ENCODE peak calls at places on chromosome 20, in nine cellular contexts. X is esophagus muscularis mucosa, R is suprapubic skin, K is stomach, U is uterus, M is ovary, Q is body of pancreas, N is upper lobe of left lung, T is testis. D is an unnamed sample. For H3K9me3, the result is how much of the 10 kb centered on the place peaks cover.

GRCh38 chr20:972256-972655 is 29.9 kb downstream of the RSPO4 start:
- DNase-seq in X (no peak), R (no peak), K (no peak), U (no peak), M (no peak), Q (no peak), N (no peak), T (no peak), D (no peak)

GRCh38 chr20:45311589-45312211 is 3.6 kb upstream of the MATN4 start:
- DNase-seq in X (no peak), R (no peak), K (peak), U (peak), M (peak), Q (peak), N (peak), T (peak), D (no peak)

GRCh38 chr20:36575066-36575743 is 1.8 kb downstream of the TGIF2 start:
- DNase-seq in X (no peak), R (peak), K (peak), U (peak), M (peak), Q (peak), N (peak), T (peak), D (peak)

GRCh38 chr20:48527771-48528170 is 300.0 kb downstream of the PREX1 start:
- DNase-seq in X (no peak), R (no peak), K (no peak), U (no peak), M (no peak), Q (no peak), N (no peak), T (no peak), D (no peak)

GRCh38 chr20:1308067-1308701 is 20.8 kb downstream of the SDCBP2 start:
- DNase-seq in X (no peak), R (no peak), K (no peak), U (no peak), M (peak), Q (no peak), N (no peak), T (no peak), D (no peak)

GRCh38 chr20:15491564-15491963 is 1081.7 kb downstream of the KIF16B start:
- DNase-seq in X (no peak), R (no peak), K (peak), U (no peak), M (no peak), Q (no peak), N (no peak), T (peak), D (no peak)

GRCh38 chr20:17505664-17506517 is 25.3 kb downstream of the BFSP1 start:
- DNase-seq in X (no peak), R (no peak), K (no peak), U (no peak), M (peak), Q (no peak), N (no peak), T (no peak), D (peak)

GRCh38 chr20:51162015-51162414 is 139.1 kb upstream of the KCNG1 start:
- DNase-seq in X (peak), R (no peak), K (no peak), U (no peak), M (no peak), Q (no peak), N (no peak), T (no peak), D (no peak)

GRCh38 chr20:58407966-58408557 is 19.0 kb downstream of the VAPB start:
- DNase-seq in X (no peak), R (no peak), K (no peak), U (no peak), M (no peak), Q (peak), N (no peak), T (no peak), D (no peak)

GRCh38 chr20:50969416-50969815 is 10.8 kb downstream of the MOCS3 start:
- DNase-seq in X (no peak), R (peak), K (no peak), U (no peak), M (no peak), Q (no peak), N (no peak), T (no peak), D (no peak)

GRCh38 chr20:49713779-49714712 is at the start of gene B4GALT5:
- DNase-seq in X (no peak), R (peak), K (peak), U (peak), M (peak), Q (peak), N (peak), T (peak), D (peak)

GRCh38 chr20:15220778-15221565 is 883.6 kb upstream of the FLRT3 start:
- DNase-seq in X (no peak), R (no peak), K (no peak), U (no peak), M (no peak), Q (no peak), N (no peak), T (no peak), D (no peak)

GRCh38 chr20:1995531-1996310 is 1.9 kb upstream of the PDYN start:
- DNase-seq in X (no peak), R (no peak), K (no peak), U (no peak), M (no peak), Q (no peak), N (no peak), T (no peak), D (no peak)

GRCh38 chr20:62389601-62390087 is 2.7 kb downstream of the RPS21 start:
- DNase-seq in X (no peak), R (no peak), K (no peak), U (no peak), M (no peak), Q (no peak), N (no peak), T (no peak), D (no peak)
- TF ChIP-seq POLR2A in X (no peak), R (no peak), K (no peak), U (no peak), M (no peak), Q (no peak), N (no peak), T (no peak), D (no peak)

GRCh38 chr20:56158489-56158888 is 90.0 kb upstream of the MC3R start:
- DNase-seq in X (no peak), R (no peak), K (no peak), U (no peak), M (no peak), Q (no peak), N (no peak), T (peak), D (no peak)

GRCh38 chr20:56160956-56161355 is 87.6 kb upstream of the MC3R start:
- DNase-seq in X (no peak), R (no peak), K (no peak), U (no peak), M (no peak), Q (no peak), N (no peak), T (no peak), D (no peak)

GRCh38 chr20:56157530-56158203 is 90.9 kb upstream of the MC3R start:
- DNase-seq in X (no peak), R (no peak), K (no peak), U (no peak), M (no peak), Q (no peak), N (no peak), T (no peak), D (no peak)

GRCh38 chr20:56151834-56152233 is 96.7 kb upstream of the MC3R start:
- DNase-seq in X (no peak), R (no peak), K (no peak), U (no peak), M (no peak), Q (no peak), N (no peak), T (no peak), D (no peak)

GRCh38 chr20:56155625-56156024 is 92.9 kb upstream of the MC3R start:
- DNase-seq in X (no peak), R (no peak), K (no peak), U (no peak), M (no peak), Q (no peak), N (no peak), T (no peak), D (no peak)
- H3K9me3 ChIP-seq in X (under half), R (under half), K (under half), U (under half), M (under half), Q (under half), N (under half), T (under half), D (under half)

GRCh38 chr20:3123542-3123941 is 36.1 kb downstream of the FASTKD5 start:
- DNase-seq in X (no peak), R (peak), K (no peak), U (no peak), M (no peak), Q (no peak), N (no peak), T (no peak), D (peak)

GRCh38 chr20:3116341-3116740 is 31.8 kb upstream of the AVP start:
- DNase-seq in X (no peak), R (no peak), K (no peak), U (no peak), M (no peak), Q (no peak), N (no peak), T (no peak), D (no peak)

GRCh38 chr20:3121955-3122610 is 37.6 kb upstream of the AVP start:
- DNase-seq in X (no peak), R (peak), K (no peak), U (no peak), M (no peak), Q (no peak), N (no peak), T (no peak), D (peak)

GRCh38 chr20:3119044-3119443 is 34.5 kb upstream of the AVP start:
- DNase-seq in X (no peak), R (no peak), K (no peak), U (no peak), M (no peak), Q (no peak), N (no peak), T (peak), D (no peak)

GRCh38 chr20:3121271-3121911 is 36.9 kb upstream of the AVP start:
- DNase-seq in X (no peak), R (peak), K (no peak), U (no peak), M (no peak), Q (no peak), N (no peak), T (no peak), D (peak)
- H3K4me3 ChIP-seq in X (no peak), R (no peak), K (no peak), U (no peak), M (no peak), Q (no peak), N (no peak), T (no peak), D (no peak)

DNA sequence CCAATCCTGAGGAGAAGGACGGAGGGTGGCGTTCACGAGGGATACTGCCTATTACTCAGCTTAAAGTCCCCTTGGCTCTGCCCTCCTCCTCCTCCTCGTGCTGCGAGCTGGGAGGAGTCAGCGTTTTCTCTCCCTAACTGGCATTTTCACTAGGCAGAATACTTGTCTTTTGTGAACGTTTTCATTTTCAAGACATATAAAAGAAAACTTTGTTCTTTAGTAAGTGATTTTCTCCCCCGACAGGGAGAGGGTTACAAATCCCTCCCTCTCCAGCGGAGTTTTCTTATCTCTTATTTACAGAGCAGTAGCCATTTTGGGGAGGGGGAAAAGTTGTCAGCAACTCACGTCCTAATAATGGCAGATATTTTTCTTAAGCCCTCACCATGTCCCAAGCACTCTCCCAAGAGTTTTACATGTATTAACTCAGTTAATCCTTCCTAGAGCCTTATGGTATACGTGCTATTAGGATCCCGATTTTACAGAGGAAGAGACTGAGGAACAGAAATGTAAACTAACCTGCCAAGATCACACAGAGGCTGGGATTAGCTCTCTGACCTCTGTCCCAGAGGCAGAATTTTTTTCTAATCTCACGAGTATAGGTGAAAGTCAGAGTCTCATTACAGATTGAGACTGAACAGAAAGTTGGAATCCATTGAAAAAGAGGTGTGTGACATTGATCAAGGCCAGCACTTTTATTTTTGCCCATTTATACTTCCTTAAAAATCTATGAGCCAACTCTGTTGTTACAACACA is 30.0 kb upstream of the ZNF217 start:
- DNase-seq in X (no peak), R (peak), K (peak), U (peak), M (peak), Q (peak), N (peak), T (peak), D (peak)
- TF ChIP-seq POLR2A in X (no peak), R (peak), K (no peak), U (peak), M (peak), Q (no peak), N (peak), T (no peak), D (no peak)

GRCh38 chr20:60648556-60648955 is 603.5 kb upstream of the CDH4 start:
- DNase-seq in X (no peak), R (no peak), K (no peak), U (no peak), M (no peak), Q (no peak), N (no peak), T (no peak), D (no peak)

GRCh38 chr20:60650087-60650486 is 602.0 kb upstream of the CDH4 start:
- DNase-seq in X (no peak), R (no peak), K (no peak), U (no peak), M (no peak), Q (no peak), N (no peak), T (no peak), D (no peak)

GRCh38 chr20:60652615-60653014 is 599.4 kb upstream of the CDH4 start:
- DNase-seq in X (no peak), R (no peak), K (no peak), U (no peak), M (no peak), Q (no peak), N (no peak), T (no peak), D (no peak)

GRCh38 chr20:60653111-60653845 is 598.8 kb upstream of the CDH4 start:
- DNase-seq in X (no peak), R (no peak), K (no peak), U (no peak), M (no peak), Q (no peak), N (no peak), T (no peak), D (no peak)

GRCh38 chr20:60649541-60649940 is 602.5 kb upstream of the CDH4 start:
- DNase-seq in X (no peak), R (no peak), K (no peak), U (no peak), M (no peak), Q (no peak), N (no peak), T (no peak), D (no peak)
- H3K9me3 ChIP-seq in X (under half), R (under half), K (under half), U (under half), M (under half), Q (under half), N (under half), T (under half), D (under half)

DNA sequence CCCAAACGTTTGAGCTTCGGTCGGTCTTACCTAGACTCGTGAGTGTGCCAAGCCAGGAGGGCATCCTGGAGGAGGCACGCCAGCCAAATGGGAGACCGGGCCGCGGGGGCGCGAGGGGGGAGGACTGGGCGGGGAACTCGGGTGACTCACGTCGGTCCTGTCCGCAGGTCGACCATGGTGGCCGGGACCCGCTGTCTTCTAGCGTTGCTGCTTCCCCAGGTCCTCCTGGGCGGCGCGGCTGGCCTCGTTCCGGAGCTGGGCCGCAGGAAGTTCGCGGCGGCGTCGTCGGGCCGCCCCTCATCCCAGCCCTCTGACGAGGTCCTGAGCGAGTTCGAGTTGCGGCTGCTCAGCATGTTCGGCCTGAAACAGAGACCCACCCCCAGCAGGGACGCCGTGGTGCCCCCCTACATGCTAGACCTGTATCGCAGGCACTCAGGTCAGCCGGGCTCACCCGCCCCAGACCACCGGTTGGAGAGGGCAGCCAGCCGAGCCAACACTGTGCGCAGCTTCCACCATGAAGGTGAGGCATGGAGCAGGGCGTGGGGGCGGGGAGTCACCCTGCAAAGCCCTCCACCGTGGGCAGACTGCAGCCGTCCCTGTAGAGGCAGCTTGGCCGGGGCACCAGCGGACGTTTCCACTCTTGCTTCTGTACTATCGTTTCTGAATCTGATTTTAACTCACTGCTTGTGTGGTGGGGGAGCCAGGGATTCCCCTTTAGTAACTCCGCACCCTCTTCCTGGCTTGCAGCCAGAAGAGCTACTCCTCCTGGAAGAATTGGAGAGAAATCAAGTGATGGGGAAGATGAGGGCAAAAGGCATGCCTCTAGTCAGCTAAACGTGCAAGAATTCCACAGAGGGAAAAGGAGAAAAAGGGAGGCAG is 2.7 kb downstream of the BMP2 start:
- DNase-seq in X (no peak), R (peak), K (peak), U (peak), M (peak), Q (peak), N (peak), T (peak), D (peak)
- H3K4me3 ChIP-seq in X (peak), R (peak), K (peak), U (peak), M (peak), Q (peak), N (peak), T (peak), D (peak)

GRCh38 chr20:63689046-63690000 is 7.1 kb upstream of the TNFRSF6B start:
- DNase-seq in X (no peak), R (no peak), K (no peak), U (no peak), M (peak), Q (no peak), N (no peak), T (no peak), D (no peak)
- TF ChIP-seq POLR2A in X (no peak), R (no peak), K (no peak), U (no peak), M (no peak), Q (no peak), N (no peak), T (no peak), D (no peak)

GRCh38 chr20:59625214-59625922 is 21.0 kb downstream of the PHACTR3 start:
- DNase-seq in X (no peak), R (no peak), K (no peak), U (no peak), M (no peak), Q (no peak), N (no peak), T (no peak), D (no peak)
- H3K9me3 ChIP-seq in X (under half), R (under half), K (under half), U (under half), M (under half), Q (under half), N (under half), T (under half), D (under half)

GRCh38 chr20:34983995-34984735 is 28.5 kb downstream of the MYH7B start:
- DNase-seq in X (no peak), R (no peak), K (no peak), U (no peak), M (no peak), Q (no peak), N (no peak), T (no peak), D (no peak)
- H3K4me3 ChIP-seq in X (no peak), R (no peak), K (no peak), U (no peak), M (no peak), Q (no peak), N (no peak), T (no peak), D (no peak)

GRCh38 chr20:46359233-46359751 is 47.1 kb downstream of the ELMO2 start:
- DNase-seq in X (no peak), R (no peak), K (no peak), U (no peak), M (no peak), Q (no peak), N (no peak), T (no peak), D (no peak)
- TF ChIP-seq POLR2A in X (no peak), R (no peak), K (no peak), U (no peak), M (no peak), Q (no peak), N (no peak), T (no peak), D (no peak)

D was measured in sigmoid colon.